ENCODE peak calls at places on chromosome 1, in nine cellular contexts. G is colonic mucosa, E is body of pancreas, C is transverse colon, U is heart left ventricle, L is cardiac muscle cell, J is breast epithelium, K is astrocyte, M is pancreas. Q is an unnamed sample.
A peak's percentile ranks its signal among the peaks of the same experiment; 100 is the strongest.

GRCh38 chr1:36864182-36865079 is 169.9 kb downstream of the GRIK3 start:
- DNase-seq in G (peak; percentile 22), E (no peak), C (no peak), U (no peak), L (no peak), J (no peak), K (no peak), M (no peak), Q (no peak)

GRCh38 chr1:64421377-64421776 is 48.6 kb upstream of the CACHD1 start:
- DNase-seq in G (no peak), E (no peak), C (no peak), U (no peak), L (no peak), J (no peak), K (peak; percentile 18), M (no peak), Q (no peak)

GRCh38 chr1:22228074-22228473 is 85.2 kb upstream of the WNT4 start:
- DNase-seq in G (no peak), E (no peak), C (no peak), U (no peak), L (no peak), J (no peak), K (no peak), M (no peak), Q (no peak)

GRCh38 chr1:88985033-88985432 is 7.4 kb downstream of the KYAT3 start:
- DNase-seq in G (peak; percentile 26), E (peak; percentile 80), C (no peak), U (no peak), L (peak; percentile 96), J (no peak), K (peak; percentile 90), M (no peak), Q (no peak)

GRCh38 chr1:13667696-13668095 is 32.3 kb upstream of the PRDM2 start:
- DNase-seq in G (no peak), E (no peak), C (no peak), U (no peak), L (no peak), J (no peak), K (no peak), M (no peak), Q (no peak)

GRCh38 chr1:228059536-228060457 is 22.7 kb upstream of the ARF1 start:
- DNase-seq in G (peak; percentile 100), E (peak; percentile 99), C (peak; percentile 97), U (peak; percentile 29), L (peak; percentile 45), J (peak; percentile 93), K (no peak), M (peak; percentile 98), Q (peak; percentile 77)

GRCh38 chr1:213070399-213070798 is 19.4 kb downstream of the RPS6KC1 start:
- DNase-seq in G (no peak), E (peak; percentile 37), C (no peak), U (no peak), L (peak; percentile 85), J (no peak), K (peak; percentile 69), M (no peak), Q (no peak)

GRCh38 chr1:239538244-239538988 is 152.0 kb downstream of the CHRM3 start:
- DNase-seq in G (peak; percentile 19), E (no peak), C (no peak), U (no peak), L (peak; percentile 14), J (no peak), K (no peak), M (no peak), Q (no peak)

GRCh38 chr1:214071469-214071868 is 83.7 kb downstream of the PROX1 start:
- DNase-seq in G (no peak), E (no peak), C (no peak), U (no peak), L (no peak), J (no peak), K (no peak), M (no peak), Q (no peak)

GRCh38 chr1:92817986-92818764 is 13.7 kb upstream of the RPL5 start:
- DNase-seq in G (peak; percentile 28), E (peak; percentile 30), C (no peak), U (no peak), L (peak; percentile 60), J (no peak), K (no peak), M (no peak), Q (no peak)

GRCh38 chr1:84165566-84165965 is 21.5 kb downstream of the PRKACB start:
- DNase-seq in G (no peak), E (no peak), C (no peak), U (no peak), L (no peak), J (no peak), K (no peak), M (no peak), Q (no peak)

GRCh38 chr1:244113532-244114320 is 62.6 kb downstream of the ZBTB18 start:
- DNase-seq in G (no peak), E (no peak), C (no peak), U (no peak), L (peak; percentile 21), J (no peak), K (peak; percentile 96), M (no peak), Q (no peak)

GRCh38 chr1:70072239-70072751 is 133.1 kb downstream of the LRRC40 start:
- DNase-seq in G (no peak), E (no peak), C (no peak), U (no peak), L (peak; percentile 56), J (no peak), K (peak; percentile 74), M (no peak), Q (no peak)

GRCh38 chr1:83555871-83556270 is 443.1 kb downstream of the TTLL7 start:
- DNase-seq in G (no peak), E (no peak), C (no peak), U (no peak), L (no peak), J (no peak), K (no peak), M (no peak), Q (no peak)

GRCh38 chr1:162562452-162562828 is 918 bp downstream of the UAP1 start:
- DNase-seq in G (peak; percentile 52), E (peak; percentile 45), C (peak; percentile 44), U (no peak), L (peak; percentile 72), J (no peak), K (peak; percentile 62), M (no peak), Q (no peak)

GRCh38 chr1:3168678-3169077 is 99.7 kb downstream of the PRDM16 start:
- DNase-seq in G (no peak), E (peak; percentile 85), C (no peak), U (no peak), L (no peak), J (no peak), K (no peak), M (peak; percentile 77), Q (no peak)

GRCh38 chr1:3170566-3171453 is 101.8 kb downstream of the PRDM16 start:
- DNase-seq in G (peak; percentile 72), E (peak; percentile 90), C (peak; percentile 63), U (peak; percentile 90), L (peak; percentile 62), J (peak; percentile 62), K (peak; percentile 39), M (peak; percentile 93), Q (no peak)

GRCh38 chr1:3171761-3172160 is 102.8 kb downstream of the PRDM16 start:
- DNase-seq in G (no peak), E (no peak), C (no peak), U (no peak), L (no peak), J (no peak), K (no peak), M (no peak), Q (no peak)

GRCh38 chr1:3167255-3167654 is 98.3 kb downstream of the PRDM16 start:
- DNase-seq in G (no peak), E (no peak), C (no peak), U (no peak), L (no peak), J (no peak), K (no peak), M (no peak), Q (no peak)

DNA sequence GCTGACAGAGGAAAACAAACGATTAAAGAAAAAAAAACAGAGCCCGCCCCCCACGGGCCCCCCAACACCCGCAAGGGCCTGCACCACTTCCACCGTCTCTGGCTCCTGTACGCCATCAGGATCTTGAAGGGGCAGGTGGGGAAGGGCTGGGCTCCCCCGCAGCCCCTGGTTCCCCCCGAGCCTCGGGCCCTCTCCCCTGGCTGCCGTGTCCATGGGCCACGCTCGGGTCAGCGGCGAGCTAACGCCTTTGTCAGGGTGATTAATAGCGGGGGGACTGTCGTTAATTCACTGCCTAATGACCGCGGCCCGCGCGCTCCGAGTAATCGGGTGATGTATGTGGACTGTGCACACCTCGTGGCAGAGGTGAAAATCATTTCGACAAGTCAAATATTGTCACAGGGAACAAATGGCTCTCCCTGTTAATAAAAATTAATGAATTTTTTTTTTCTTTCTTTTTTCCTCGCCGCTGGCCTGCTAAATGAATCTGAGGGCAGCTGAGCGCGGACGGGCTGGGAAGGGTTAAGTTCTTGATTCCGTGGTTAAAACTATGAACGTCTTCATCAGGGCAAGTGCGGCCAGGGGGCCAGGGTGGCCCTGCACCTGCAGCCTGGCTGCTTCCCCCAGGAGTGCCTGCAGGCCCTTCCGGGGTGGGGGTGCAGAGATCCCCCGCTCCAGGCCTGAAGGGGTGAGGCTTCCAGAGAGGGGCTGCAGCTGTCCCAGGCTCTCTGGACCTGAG is 100.8 kb downstream of the PRDM16 start:
- DNase-seq in G (no peak), E (peak; percentile 27), C (no peak), U (no peak), L (no peak), J (no peak), K (no peak), M (no peak), Q (no peak)
- H3K4me1 ChIP-seq in G (peaks cover 9% of the 10 kb centered on the region), E (peaks cover 84% of the 10 kb centered on the region), C (peaks cover 20% of the 10 kb centered on the region), U (peaks cover 36% of the 10 kb centered on the region), L (peaks cover 63% of the 10 kb centered on the region), J (peaks cover 21% of the 10 kb centered on the region), K (peaks cover 30% of the 10 kb centered on the region), M (peaks cover 64% of the 10 kb centered on the region), Q (no peaks in the 10 kb centered on the region)

GRCh38 chr1:9908846-9909221 is 1.2 kb downstream of the CTNNBIP1 start:
- DNase-seq in G (no peak), E (no peak), C (no peak), U (no peak), L (no peak), J (no peak), K (no peak), M (no peak), Q (no peak)
- H3K4me3 ChIP-seq in G (peak overlapping the region; percentile 72), E (peak overlapping the region; percentile 90), C (peak overlapping the region; percentile 92), U (peak overlapping the region; percentile 79), L (peak overlapping the region; percentile 97), J (peak overlapping the region; percentile 87), K (peak overlapping the region; percentile 71), M (peak overlapping the region; percentile 77), Q (peak overlapping the region; percentile 70)

DNA sequence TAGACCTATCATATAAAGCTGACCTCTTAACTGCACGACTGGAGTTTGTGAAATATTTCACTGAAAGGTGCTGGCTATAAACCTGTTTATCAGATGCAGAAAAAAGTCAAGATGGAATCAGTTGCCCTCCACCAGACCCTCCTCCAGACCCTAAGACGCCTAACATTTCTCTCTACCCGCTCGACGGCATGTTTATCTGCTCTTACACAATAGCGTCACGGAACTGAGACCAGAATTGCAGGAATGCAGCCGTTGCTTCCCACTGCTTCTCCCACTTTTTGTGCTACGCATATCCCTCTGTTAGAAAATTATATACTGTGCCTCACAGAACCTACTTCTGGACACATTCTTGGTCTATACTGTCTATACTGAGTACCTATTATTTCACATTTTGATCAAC is 28.2 kb upstream of the FAM131C start:
- DNase-seq in G (no peak), E (no peak), C (no peak), U (no peak), L (peak; percentile 74), J (no peak), K (no peak), M (no peak), Q (no peak)
- TF ChIP-seq CTCF in G (no peak), E (no peak), C (no peak), U (no peak), L (no peak), J (no peak), K (no peak), M (no peak), Q (no peak)

GRCh38 chr1:58398714-58399113 is 147.8 kb downstream of the OMA1 start:
- DNase-seq in G (no peak), E (no peak), C (no peak), U (no peak), L (no peak), J (no peak), K (no peak), M (no peak), Q (no peak)
- H3K4me1 ChIP-seq in G (no peaks in the 10 kb centered on the region), E (no peaks in the 10 kb centered on the region), C (peaks cover 3% of the 10 kb centered on the region), U (peaks cover 22% of the 10 kb centered on the region), L (no peaks in the 10 kb centered on the region), J (no peaks in the 10 kb centered on the region), K (peaks cover 46% of the 10 kb centered on the region), M (no peaks in the 10 kb centered on the region), Q (no peaks in the 10 kb centered on the region)

Q was measured in CD8-positive, alpha-beta T cell.